ENCODE peak calls at places on chromosomes 5 and 9, in seven cellular contexts. One of them, this sample, is unnamed.

GRCh38 chr9:4762889-4763521 is 22.0 kb upstream of the AK3 start:
- DNase-seq in activated naive CD4-positive, alpha-beta T cell treated with Interleukin-2 at 50 U/mL for 16 hours: no peak
- DNase-seq in NCI-H345: no peak
- DNase-seq in MCF 10A: no peak
- DNase-seq in NCI-H2081: peak
- DNase-seq in T-cell: no peak
- DNase-seq in COR-L47: no peak
- DNase-seq in this sample: no peak

GRCh38 chr5:169094586-169095409 is 206.1 kb downstream of the SLIT3 start:
- DNase-seq in COR-L47: no peak
- DNase-seq in MCF 10A: peak
- DNase-seq in NCI-H345: no peak
- DNase-seq in NCI-H2081: no peak
- DNase-seq in activated naive CD4-positive, alpha-beta T cell treated with Interleukin-2 at 50 U/mL for 16 hours: no peak
- DNase-seq in T-cell: no peak
- DNase-seq in this sample: no peak

GRCh38 chr5:103216137-103216536 is 42.4 kb upstream of the MACIR start:
- DNase-seq in COR-L47: no peak
- DNase-seq in NCI-H345: no peak
- DNase-seq in T-cell: no peak
- DNase-seq in MCF 10A: no peak
- DNase-seq in activated naive CD4-positive, alpha-beta T cell treated with Interleukin-2 at 50 U/mL for 16 hours: no peak
- DNase-seq in NCI-H2081: no peak
- DNase-seq in this sample: no peak

GRCh38 chr5:72241346-72242003 is 78.6 kb downstream of the MRPS27 start:
- DNase-seq in COR-L47: peak
- DNase-seq in NCI-H2081: peak
- DNase-seq in NCI-H345: peak
- DNase-seq in T-cell: no peak
- DNase-seq in MCF 10A: no peak
- DNase-seq in activated naive CD4-positive, alpha-beta T cell treated with Interleukin-2 at 50 U/mL for 16 hours: no peak
- DNase-seq in this sample: no peak

GRCh38 chr9:84716217-84716616 is 46.7 kb downstream of the NTRK2 start:
- DNase-seq in MCF 10A: no peak
- DNase-seq in NCI-H2081: no peak
- DNase-seq in NCI-H345: no peak
- DNase-seq in activated naive CD4-positive, alpha-beta T cell treated with Interleukin-2 at 50 U/mL for 16 hours: no peak
- DNase-seq in COR-L47: no peak
- DNase-seq in T-cell: no peak
- DNase-seq in this sample: no peak

GRCh38 chr5:123001801-123002200 is 34.7 kb downstream of the PPIC start:
- DNase-seq in activated naive CD4-positive, alpha-beta T cell treated with Interleukin-2 at 50 U/mL for 16 hours: no peak
- DNase-seq in NCI-H345: no peak
- DNase-seq in T-cell: no peak
- DNase-seq in NCI-H2081: no peak
- DNase-seq in COR-L47: no peak
- DNase-seq in MCF 10A: no peak
- DNase-seq in this sample: no peak

GRCh38 chr5:172172912-172173591 is 15.0 kb downstream of the STK10 start:
- DNase-seq in NCI-H345: no peak
- DNase-seq in MCF 10A: no peak
- DNase-seq in T-cell: no peak
- DNase-seq in NCI-H2081: no peak
- DNase-seq in activated naive CD4-positive, alpha-beta T cell treated with Interleukin-2 at 50 U/mL for 16 hours: no peak
- DNase-seq in COR-L47: no peak
- DNase-seq in this sample: no peak

GRCh38 chr9:4048441-4048840 is 251.4 kb downstream of the GLIS3 start:
- DNase-seq in activated naive CD4-positive, alpha-beta T cell treated with Interleukin-2 at 50 U/mL for 16 hours: no peak
- DNase-seq in COR-L47: no peak
- DNase-seq in NCI-H345: no peak
- DNase-seq in MCF 10A: peak
- DNase-seq in NCI-H2081: peak
- DNase-seq in T-cell: no peak
- DNase-seq in this sample: peak

GRCh38 chr5:127320032-127320945 is 29.7 kb downstream of the MEGF10 start:
- DNase-seq in T-cell: no peak
- DNase-seq in COR-L47: no peak
- DNase-seq in NCI-H2081: no peak
- DNase-seq in MCF 10A: no peak
- DNase-seq in NCI-H345: no peak
- DNase-seq in activated naive CD4-positive, alpha-beta T cell treated with Interleukin-2 at 50 U/mL for 16 hours: no peak
- DNase-seq in this sample: no peak

GRCh38 chr9:114602620-114603019 is 8.5 kb upstream of the TMEM268 start:
- DNase-seq in T-cell: no peak
- DNase-seq in NCI-H2081: no peak
- DNase-seq in NCI-H345: no peak
- DNase-seq in COR-L47: no peak
- DNase-seq in activated naive CD4-positive, alpha-beta T cell treated with Interleukin-2 at 50 U/mL for 16 hours: no peak
- DNase-seq in MCF 10A: no peak
- DNase-seq in this sample: no peak

GRCh38 chr5:90233496-90233895 is 176.1 kb downstream of the CETN3 start:
- DNase-seq in NCI-H345: no peak
- DNase-seq in MCF 10A: no peak
- DNase-seq in NCI-H2081: no peak
- DNase-seq in activated naive CD4-positive, alpha-beta T cell treated with Interleukin-2 at 50 U/mL for 16 hours: no peak
- DNase-seq in T-cell: no peak
- DNase-seq in COR-L47: no peak
- DNase-seq in this sample: no peak

GRCh38 chr5:172150514-172151425 is 37.3 kb downstream of the STK10 start:
- DNase-seq in NCI-H345: no peak
- DNase-seq in T-cell: no peak
- DNase-seq in activated naive CD4-positive, alpha-beta T cell treated with Interleukin-2 at 50 U/mL for 16 hours: peak
- DNase-seq in NCI-H2081: no peak
- DNase-seq in COR-L47: no peak
- DNase-seq in MCF 10A: no peak
- DNase-seq in this sample: no peak

GRCh38 chr5:31625394-31625793 is 13.5 kb upstream of the PDZD2 start:
- DNase-seq in T-cell: no peak
- DNase-seq in activated naive CD4-positive, alpha-beta T cell treated with Interleukin-2 at 50 U/mL for 16 hours: no peak
- DNase-seq in NCI-H2081: no peak
- DNase-seq in MCF 10A: no peak
- DNase-seq in COR-L47: no peak
- DNase-seq in NCI-H345: no peak
- DNase-seq in this sample: no peak

GRCh38 chr5:57887851-57888621 is 405.4 kb upstream of the ACTBL2 start:
- DNase-seq in NCI-H2081: peak
- DNase-seq in NCI-H345: peak
- DNase-seq in T-cell: no peak
- DNase-seq in activated naive CD4-positive, alpha-beta T cell treated with Interleukin-2 at 50 U/mL for 16 hours: no peak
- DNase-seq in MCF 10A: peak
- DNase-seq in COR-L47: peak
- DNase-seq in this sample: peak